ENCODE peak calls at places on chromosomes 4 and X, in eight cellular contexts. One of them, this sample, is unnamed.

GRCh38 chrX:3655181-3655580 is 58.3 kb downstream of the PRKX start:
- DNase-seq in DMS153: no peak
- DNase-seq in Kasumi-1: no peak
- DNase-seq in hepatic stellate cell: no peak
- DNase-seq in NCI-H69: no peak
- DNase-seq in lower lobe of right lung: no peak
- DNase-seq in endothelial cell: no peak
- DNase-seq in pancreas: no peak
- DNase-seq in this sample: no peak

GRCh38 chr4:176500894-176501293 is 181.1 kb downstream of the SPCS3 start:
- DNase-seq in lower lobe of right lung: no peak
- DNase-seq in endothelial cell: no peak
- DNase-seq in pancreas: no peak
- DNase-seq in DMS153: no peak
- DNase-seq in NCI-H69: no peak
- DNase-seq in hepatic stellate cell: no peak
- DNase-seq in Kasumi-1: no peak
- DNase-seq in this sample: no peak

GRCh38 chr4:12118651-12119213 is 690.0 kb upstream of the HS3ST1 start:
- DNase-seq in pancreas: no peak
- DNase-seq in endothelial cell: no peak
- DNase-seq in Kasumi-1: peak
- DNase-seq in DMS153: no peak
- DNase-seq in hepatic stellate cell: no peak
- DNase-seq in NCI-H69: no peak
- DNase-seq in lower lobe of right lung: no peak
- DNase-seq in this sample: no peak

GRCh38 chrX:138925330-138925729 is 213.8 kb upstream of the FGF13 start:
- DNase-seq in lower lobe of right lung: no peak
- DNase-seq in Kasumi-1: peak
- DNase-seq in DMS153: no peak
- DNase-seq in hepatic stellate cell: no peak
- DNase-seq in pancreas: no peak
- DNase-seq in endothelial cell: no peak
- DNase-seq in NCI-H69: no peak
- DNase-seq in this sample: no peak

GRCh38 chrX:118315529-118315928 is 30.4 kb upstream of the WDR44 start:
- DNase-seq in DMS153: no peak
- DNase-seq in hepatic stellate cell: no peak
- DNase-seq in lower lobe of right lung: no peak
- DNase-seq in Kasumi-1: no peak
- DNase-seq in endothelial cell: no peak
- DNase-seq in pancreas: no peak
- DNase-seq in NCI-H69: no peak
- DNase-seq in this sample: no peak

GRCh38 chrX:2264179-2265030 is 236.4 kb downstream of the DHRSX start:
- DNase-seq in hepatic stellate cell: no peak
- DNase-seq in pancreas: no peak
- DNase-seq in endothelial cell: no peak
- DNase-seq in lower lobe of right lung: no peak
- DNase-seq in DMS153: no peak
- DNase-seq in Kasumi-1: no peak
- DNase-seq in NCI-H69: no peak
- DNase-seq in this sample: no peak

GRCh38 chr4:180721356-180721755 is 1521.8 kb upstream of the TENM3 start:
- DNase-seq in hepatic stellate cell: no peak
- DNase-seq in lower lobe of right lung: no peak
- DNase-seq in Kasumi-1: no peak
- DNase-seq in endothelial cell: no peak
- DNase-seq in NCI-H69: no peak
- DNase-seq in DMS153: no peak
- DNase-seq in pancreas: no peak
- DNase-seq in this sample: no peak

GRCh38 chr4:7715251-7716014 is 224.2 kb downstream of the AFAP1 start:
- DNase-seq in endothelial cell: no peak
- DNase-seq in Kasumi-1: no peak
- DNase-seq in DMS153: no peak
- DNase-seq in pancreas: no peak
- DNase-seq in hepatic stellate cell: no peak
- DNase-seq in lower lobe of right lung: no peak
- DNase-seq in NCI-H69: no peak
- DNase-seq in this sample: no peak

GRCh38 chrX:111164728-111165127 is 68.7 kb downstream of the PAK3 start:
- DNase-seq in pancreas: no peak
- DNase-seq in hepatic stellate cell: no peak
- DNase-seq in NCI-H69: peak
- DNase-seq in lower lobe of right lung: no peak
- DNase-seq in endothelial cell: peak
- DNase-seq in Kasumi-1: peak
- DNase-seq in DMS153: no peak
- DNase-seq in this sample: peak

GRCh38 chrX:48559636-48560035 is 14.6 kb upstream of the RBM3 start:
- DNase-seq in hepatic stellate cell: no peak
- DNase-seq in NCI-H69: no peak
- DNase-seq in Kasumi-1: no peak
- DNase-seq in DMS153: no peak
- DNase-seq in lower lobe of right lung: no peak
- DNase-seq in endothelial cell: no peak
- DNase-seq in pancreas: no peak
- DNase-seq in this sample: no peak

GRCh38 chrX:150903110-150903508 is 4.6 kb upstream of the CD99L2 start:
- DNase-seq in lower lobe of right lung: no peak
- DNase-seq in endothelial cell: no peak
- DNase-seq in NCI-H69: peak
- DNase-seq in DMS153: no peak
- DNase-seq in hepatic stellate cell: no peak
- DNase-seq in pancreas: no peak
- DNase-seq in Kasumi-1: no peak
- DNase-seq in this sample: no peak

GRCh38 chrX:128691872-128692271 is 639.7 kb upstream of the ACTRT1 start:
- DNase-seq in endothelial cell: no peak
- DNase-seq in lower lobe of right lung: no peak
- DNase-seq in Kasumi-1: no peak
- DNase-seq in DMS153: no peak
- DNase-seq in hepatic stellate cell: no peak
- DNase-seq in NCI-H69: no peak
- DNase-seq in pancreas: no peak
- DNase-seq in this sample: no peak

GRCh38 chrX:123610915-123611314 is 121.9 kb downstream of the THOC2 start:
- DNase-seq in DMS153: no peak
- DNase-seq in hepatic stellate cell: no peak
- DNase-seq in Kasumi-1: no peak
- DNase-seq in endothelial cell: no peak
- DNase-seq in pancreas: no peak
- DNase-seq in NCI-H69: no peak
- DNase-seq in lower lobe of right lung: no peak
- DNase-seq in this sample: no peak

GRCh38 chrX:119234931-119235555 is 1.0 kb upstream of the PGRMC1 start:
- DNase-seq in pancreas: no peak
- DNase-seq in endothelial cell: no peak
- DNase-seq in Kasumi-1: no peak
- DNase-seq in DMS153: no peak
- DNase-seq in NCI-H69: no peak
- DNase-seq in lower lobe of right lung: no peak
- DNase-seq in hepatic stellate cell: no peak
- DNase-seq in this sample: peak

GRCh38 chrX:104112326-104112951 is at the start of gene ZCCHC18:
- DNase-seq in Kasumi-1: peak
- DNase-seq in hepatic stellate cell: peak
- DNase-seq in NCI-H69: peak
- DNase-seq in endothelial cell: peak
- DNase-seq in lower lobe of right lung: peak
- DNase-seq in DMS153: peak
- DNase-seq in pancreas: peak
- DNase-seq in this sample: peak

GRCh38 chrX:151393514-151393913 is 3.5 kb upstream of the VMA21 start:
- DNase-seq in Kasumi-1: peak
- DNase-seq in NCI-H69: peak
- DNase-seq in pancreas: no peak
- DNase-seq in DMS153: no peak
- DNase-seq in lower lobe of right lung: no peak
- DNase-seq in endothelial cell: no peak
- DNase-seq in hepatic stellate cell: no peak
- DNase-seq in this sample: no peak

GRCh38 chr4:85244638-85245037 is 230.3 kb upstream of the ARHGAP24 start:
- DNase-seq in hepatic stellate cell: no peak
- DNase-seq in pancreas: no peak
- DNase-seq in DMS153: no peak
- DNase-seq in Kasumi-1: no peak
- DNase-seq in NCI-H69: no peak
- DNase-seq in endothelial cell: no peak
- DNase-seq in lower lobe of right lung: no peak
- DNase-seq in this sample: no peak

GRCh38 chr4:124753941-124754581 is 41.5 kb upstream of the ANKRD50 start:
- DNase-seq in pancreas: peak
- DNase-seq in hepatic stellate cell: no peak
- DNase-seq in Kasumi-1: no peak
- DNase-seq in lower lobe of right lung: peak
- DNase-seq in NCI-H69: peak
- DNase-seq in endothelial cell: no peak
- DNase-seq in DMS153: peak
- DNase-seq in this sample: no peak

GRCh38 chr4:82705881-82706280 is 92.7 kb downstream of the SCD5 start:
- DNase-seq in NCI-H69: no peak
- DNase-seq in hepatic stellate cell: no peak
- DNase-seq in pancreas: no peak
- DNase-seq in Kasumi-1: no peak
- DNase-seq in lower lobe of right lung: no peak
- DNase-seq in endothelial cell: no peak
- DNase-seq in DMS153: no peak
- DNase-seq in this sample: no peak

GRCh38 chrX:14290335-14290734 is 239.0 kb upstream of the GLRA2 start:
- DNase-seq in endothelial cell: no peak
- DNase-seq in NCI-H69: no peak
- DNase-seq in DMS153: no peak
- DNase-seq in pancreas: no peak
- DNase-seq in lower lobe of right lung: no peak
- DNase-seq in Kasumi-1: no peak
- DNase-seq in hepatic stellate cell: no peak
- DNase-seq in this sample: no peak

GRCh38 chrX:118726887-118727685 is at the start of gene IL13RA1:
- DNase-seq in hepatic stellate cell: peak
- DNase-seq in pancreas: peak
- DNase-seq in Kasumi-1: peak
- DNase-seq in DMS153: peak
- DNase-seq in endothelial cell: peak
- DNase-seq in lower lobe of right lung: peak
- DNase-seq in NCI-H69: peak
- DNase-seq in this sample: peak

GRCh38 chr4:146308951-146309350 is 94.6 kb downstream of the REELD1 start:
- DNase-seq in Kasumi-1: no peak
- DNase-seq in endothelial cell: no peak
- DNase-seq in pancreas: no peak
- DNase-seq in NCI-H69: no peak
- DNase-seq in hepatic stellate cell: no peak
- DNase-seq in DMS153: no peak
- DNase-seq in lower lobe of right lung: no peak
- DNase-seq in this sample: no peak

GRCh38 chr4:68390205-68390604 is 40.3 kb upstream of the YTHDC1 start:
- DNase-seq in pancreas: no peak
- DNase-seq in lower lobe of right lung: no peak
- DNase-seq in NCI-H69: no peak
- DNase-seq in Kasumi-1: no peak
- DNase-seq in endothelial cell: no peak
- DNase-seq in hepatic stellate cell: no peak
- DNase-seq in DMS153: no peak
- DNase-seq in this sample: no peak

GRCh38 chrX:119008122-119008744 is 33.8 kb downstream of the LONRF3 start:
- DNase-seq in endothelial cell: peak
- DNase-seq in hepatic stellate cell: peak
- DNase-seq in DMS153: no peak
- DNase-seq in pancreas: no peak
- DNase-seq in lower lobe of right lung: no peak
- DNase-seq in NCI-H69: peak
- DNase-seq in Kasumi-1: peak
- DNase-seq in this sample: peak

GRCh38 chr4:180664766-180665368 is 1578.3 kb upstream of the TENM3 start:
- DNase-seq in Kasumi-1: peak
- DNase-seq in lower lobe of right lung: no peak
- DNase-seq in endothelial cell: peak
- DNase-seq in hepatic stellate cell: peak
- DNase-seq in pancreas: no peak
- DNase-seq in DMS153: peak
- DNase-seq in NCI-H69: peak
- DNase-seq in this sample: peak

GRCh38 chrX:17020371-17020770 is 73.9 kb downstream of the REPS2 start:
- DNase-seq in endothelial cell: no peak
- DNase-seq in DMS153: no peak
- DNase-seq in Kasumi-1: no peak
- DNase-seq in hepatic stellate cell: no peak
- DNase-seq in lower lobe of right lung: no peak
- DNase-seq in NCI-H69: no peak
- DNase-seq in pancreas: no peak
- DNase-seq in this sample: no peak

GRCh38 chr4:103018391-103019318 is 850 bp downstream of the SLC9B1 start:
- DNase-seq in NCI-H69: peak
- DNase-seq in pancreas: no peak
- DNase-seq in Kasumi-1: no peak
- DNase-seq in DMS153: peak
- DNase-seq in lower lobe of right lung: no peak
- DNase-seq in endothelial cell: no peak
- DNase-seq in hepatic stellate cell: peak
- DNase-seq in this sample: peak

GRCh38 chr4:101346562-101347266 is 612 bp downstream of the PPP3CA start:
- DNase-seq in lower lobe of right lung: peak
- DNase-seq in pancreas: peak
- DNase-seq in NCI-H69: peak
- DNase-seq in Kasumi-1: peak
- DNase-seq in endothelial cell: peak
- DNase-seq in DMS153: peak
- DNase-seq in hepatic stellate cell: peak
- DNase-seq in this sample: peak

GRCh38 chrX:138711399-138712347 is at the start of gene FGF13:
- DNase-seq in endothelial cell: peak
- DNase-seq in NCI-H69: peak
- DNase-seq in pancreas: peak
- DNase-seq in Kasumi-1: peak
- DNase-seq in lower lobe of right lung: peak
- DNase-seq in hepatic stellate cell: no peak
- DNase-seq in DMS153: peak
- DNase-seq in this sample: peak

GRCh38 chr4:176587920-176588319 is 204.8 kb downstream of the VEGFC start:
- DNase-seq in DMS153: no peak
- DNase-seq in endothelial cell: no peak
- DNase-seq in Kasumi-1: peak
- DNase-seq in hepatic stellate cell: peak
- DNase-seq in pancreas: no peak
- DNase-seq in NCI-H69: no peak
- DNase-seq in lower lobe of right lung: no peak
- DNase-seq in this sample: no peak

GRCh38 chr4:52869196-52869595 is 7.1 kb downstream of the RASL11B start:
- DNase-seq in NCI-H69: peak
- DNase-seq in DMS153: no peak
- DNase-seq in endothelial cell: no peak
- DNase-seq in lower lobe of right lung: no peak
- DNase-seq in Kasumi-1: no peak
- DNase-seq in pancreas: no peak
- DNase-seq in hepatic stellate cell: no peak
- DNase-seq in this sample: peak

This sample was measured in NCI-H82.